ENCODE peak calls at places on chromosome 16, in four cellular contexts. O is OCI-LY7, E is cardiac muscle cell, B is MM.1S. A is an unnamed sample.

GRCh38 chr16:29806641-29807425 is 504 bp downstream of the MAZ start:
- DNase-seq in E (peak; percentile 62), B (peak; percentile 69), O (peak; percentile 73), A (peak; percentile 58)

GRCh38 chr16:31452631-31453106 is 6.6 kb upstream of the ARMC5 start:
- DNase-seq in E (no peak), B (no peak), O (no peak), A (no peak)

GRCh38 chr16:6020162-6020980 is 922.8 kb upstream of the EEF2KMT start:
- DNase-seq in B (no peak), O (no peak), E (peak; percentile 4), A (no peak)

GRCh38 chr16:10895053-10895946 is 18.3 kb downstream of the CIITA start:
- DNase-seq in O (peak; percentile 52), E (peak; percentile 82), B (no peak), A (no peak)

GRCh38 chr16:75416904-75417565 is 16.3 kb downstream of the CFDP1 start:
- DNase-seq in E (no peak), O (no peak), B (no peak), A (no peak)

GRCh38 chr16:53744449-53744848 is 40.5 kb downstream of the FTO start:
- DNase-seq in B (no peak), E (no peak), O (peak; percentile 4), A (peak; percentile 12)

GRCh38 chr16:16120382-16121184 is 102.7 kb downstream of the ABCC6 start:
- DNase-seq in O (no peak), B (no peak), E (no peak), A (no peak)

GRCh38 chr16:88618182-88618955 is 20.0 kb upstream of the IL17C start:
- DNase-seq in E (no peak), B (no peak), O (no peak), A (no peak)

GRCh38 chr16:71626018-71626857 is at the start of gene MARVELD3:
- DNase-seq in O (no peak), E (peak; percentile 24), B (peak; percentile 78), A (peak; percentile 35)

GRCh38 chr16:58127634-58128033 is 1.5 kb downstream of the CFAP20 start:
- DNase-seq in O (peak; percentile 28), E (no peak), B (no peak), A (no peak)

GRCh38 chr16:50598256-50598894 is 50.2 kb downstream of the NKD1 start:
- DNase-seq in B (no peak), O (no peak), E (no peak), A (no peak)

DNA sequence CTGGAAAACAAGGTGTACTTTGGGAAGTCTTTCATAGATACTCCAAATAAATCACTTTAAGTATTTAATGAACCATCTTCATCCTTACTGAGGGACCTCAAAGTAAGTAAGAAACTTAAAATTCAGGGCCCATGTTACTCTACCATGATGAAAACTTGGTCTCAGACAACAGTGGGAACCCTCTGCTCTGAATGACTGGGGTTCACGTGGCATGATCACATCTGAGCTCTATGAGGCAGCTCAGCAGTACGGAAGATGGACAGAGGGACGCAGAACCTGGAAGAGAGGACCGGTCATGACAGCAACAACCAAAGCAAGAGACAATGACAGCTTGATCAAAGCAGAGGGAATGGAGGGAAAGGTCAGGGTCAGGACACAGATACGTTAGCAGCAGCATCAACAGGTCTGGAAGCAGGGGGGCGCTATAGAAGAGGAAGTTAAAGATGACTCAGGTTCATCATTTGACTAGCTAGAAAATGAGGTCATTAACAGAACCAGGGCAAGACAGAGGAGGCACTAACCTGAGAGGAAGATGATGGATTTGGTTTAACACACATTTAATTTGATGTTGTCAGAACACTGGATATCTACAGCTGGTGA is 9.5 kb downstream of the XPO6 start:
- DNase-seq in O (no peak), B (no peak), E (no peak), A (no peak)
- TF ChIP-seq CTCF in O (peak; percentile 44), B (no peak), E (no peak), A (peak; percentile 17)

GRCh38 chr16:14641877-14642276 is 9.1 kb downstream of the BFAR start:
- DNase-seq in O (no peak), B (no peak), E (no peak), A (no peak)
- H3K36me3 ChIP-seq in O (peaks cover 96% of the 10 kb centered on the region), B (peaks cover 3% of the 10 kb centered on the region), E (peaks cover 18% of the 10 kb centered on the region), A (peaks cover 19% of the 10 kb centered on the region)

GRCh38 chr16:86480444-86480843 is 29.9 kb upstream of the FOXF1 start:
- DNase-seq in O (no peak), B (no peak), E (no peak), A (no peak)

GRCh38 chr16:86490859-86491642 is 19.3 kb upstream of the FOXF1 start:
- DNase-seq in E (no peak), O (no peak), B (no peak), A (no peak)

GRCh38 chr16:86484240-86484639 is 26.1 kb upstream of the FOXF1 start:
- DNase-seq in E (no peak), O (no peak), B (no peak), A (no peak)

GRCh38 chr16:86481607-86482006 is 28.7 kb upstream of the FOXF1 start:
- DNase-seq in B (no peak), E (no peak), O (no peak), A (no peak)

DNA sequence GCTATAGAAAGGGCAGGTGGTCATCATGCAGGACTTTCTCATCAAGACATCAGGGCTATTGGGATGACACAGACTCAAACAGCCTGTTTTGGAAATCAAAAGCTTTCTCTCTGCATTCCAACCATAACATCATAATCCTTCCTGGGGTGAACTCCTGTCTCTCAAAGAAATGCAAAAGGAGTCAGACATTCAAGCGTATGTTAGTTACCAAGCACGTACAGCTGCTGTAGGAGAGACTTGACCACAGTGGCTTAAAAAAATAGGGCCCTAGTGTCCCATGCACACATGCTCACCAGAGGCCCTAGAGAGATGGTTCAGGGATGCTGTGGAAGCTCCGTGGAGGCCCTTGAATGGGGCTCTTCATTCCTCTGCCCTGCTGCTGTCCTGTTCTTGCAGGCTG is 24.6 kb upstream of the FOXF1 start:
- DNase-seq in B (no peak), O (no peak), E (no peak), A (no peak)
- H3K4me3 ChIP-seq in B (no peak overlapping the region), O (no peak overlapping the region), E (no peak overlapping the region), A (no peak overlapping the region)

GRCh38 chr16:67388591-67388990 is 4.7 kb downstream of the TPPP3 start:
- DNase-seq in O (no peak), B (no peak), E (no peak), A (no peak)
- TF ChIP-seq CTCF in O (no peak), B (no peak), E (no peak), A (no peak)

GRCh38 chr16:2704166-2704982 is 15.7 kb downstream of the PRSS27 start:
- DNase-seq in O (no peak), E (no peak), B (no peak), A (no peak)
- H3K36me3 ChIP-seq in O (peaks cover 36% of the 10 kb centered on the region), E (peaks cover 18% of the 10 kb centered on the region), B (no peaks in the 10 kb centered on the region), A (peaks cover 45% of the 10 kb centered on the region)

GRCh38 chr16:23182206-23182674 is 305 bp upstream of the SCNN1G start:
- DNase-seq in O (peak; percentile 81), E (peak; percentile 82), B (peak; percentile 95), A (peak; percentile 85)
- H3K4me3 ChIP-seq in O (no peak overlapping the region), E (peak overlapping the region; percentile 12), B (peak overlapping the region; percentile 86), A (peak overlapping the region; percentile 26)

GRCh38 chr16:49354101-49354500 is 19.5 kb upstream of the C16orf78 start:
- DNase-seq in B (no peak), O (no peak), E (no peak), A (no peak)

GRCh38 chr16:49353650-49354049 is 20.0 kb upstream of the C16orf78 start:
- DNase-seq in E (no peak), B (no peak), O (no peak), A (no peak)

GRCh38 chr16:49354991-49355390 is 18.6 kb upstream of the C16orf78 start:
- DNase-seq in B (no peak), O (no peak), E (no peak), A (no peak)

GRCh38 chr16:49351119-49351518 is 22.5 kb upstream of the C16orf78 start:
- DNase-seq in B (no peak), E (peak; percentile 48), O (no peak), A (no peak)

DNA sequence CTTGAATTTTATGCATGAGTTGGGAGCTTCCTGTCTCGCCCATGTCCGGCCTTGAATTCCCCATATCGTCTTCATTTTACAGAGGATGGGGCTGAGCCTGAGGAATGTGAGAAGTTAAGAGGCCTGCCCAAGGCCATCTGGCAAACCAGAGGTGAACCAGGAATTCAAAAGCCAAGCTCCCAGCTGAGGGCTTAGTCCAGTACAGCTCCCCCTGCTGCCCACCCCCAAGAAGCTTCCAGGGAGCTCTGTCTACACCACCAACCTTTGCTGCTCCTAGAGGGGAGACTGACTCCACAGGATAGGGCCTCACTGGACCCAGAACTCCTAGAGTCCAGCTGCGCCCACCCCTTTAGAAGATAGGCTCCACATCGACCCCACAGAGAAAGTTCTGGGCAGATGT is 20.7 kb upstream of the C16orf78 start:
- DNase-seq in O (peak; percentile 46), B (no peak), E (peak; percentile 57), A (no peak)
- TF ChIP-seq CTCF in O (peak; percentile 78), B (peak; percentile 24), E (peak; percentile 24), A (peak; percentile 62)

DNA sequence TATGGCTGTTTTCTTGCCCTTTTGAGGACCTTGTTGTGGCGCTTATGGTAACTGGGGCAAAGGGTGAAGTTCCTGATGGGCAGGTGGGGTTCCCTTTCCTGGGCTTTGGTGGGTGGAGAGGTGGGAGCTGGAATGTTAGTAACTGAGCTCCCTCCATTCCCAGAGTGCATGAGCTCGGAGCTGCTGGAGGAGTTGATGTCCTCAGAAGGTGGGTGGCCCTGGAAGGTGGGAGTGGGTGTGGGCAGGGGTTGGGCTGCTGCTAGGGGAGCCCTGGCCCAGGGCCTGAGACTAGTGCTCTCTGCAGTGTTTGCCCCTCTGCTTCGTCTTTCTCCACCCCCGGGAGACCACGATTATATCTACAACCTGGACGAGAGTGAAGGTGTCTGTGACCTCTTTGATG is 1.2 kb upstream of the ELMO3 start:
- DNase-seq in O (no peak), E (no peak), B (no peak), A (no peak)
- H3K36me3 ChIP-seq in O (peaks cover 95% of the 10 kb centered on the region), E (peaks cover 34% of the 10 kb centered on the region), B (peaks cover 16% of the 10 kb centered on the region), A (peaks cover 61% of the 10 kb centered on the region)